ENCODE peak calls at places on chromosomes 4 and X, in five cellular contexts. N is AG04449, Y is lower lobe of right lung, D is OCI-LY7, F is esophagus squamous epithelium. S is an unnamed sample.
A peak's percentile ranks its signal among the peaks of the same experiment; 100 is the strongest.

GRCh38 chrX:153969904-153970397 is 1.7 kb downstream of the HCFC1 start:
- DNase-seq in F (no peak), N (no peak), D (peak; percentile 41), Y (no peak), S (no peak)

GRCh38 chr4:132564920-132565319 is 584.2 kb upstream of the PCDH10 start:
- DNase-seq in D (peak; percentile 16), Y (no peak), N (no peak), F (no peak), S (no peak)

GRCh38 chr4:75101906-75102888 is 169.3 kb downstream of the PARM1 start:
- DNase-seq in N (no peak), Y (no peak), D (no peak), F (no peak), S (no peak)

GRCh38 chr4:2806392-2807355 is 13.8 kb downstream of the SH3BP2 start:
- DNase-seq in D (no peak), N (no peak), Y (peak; percentile 85), F (no peak), S (no peak)

GRCh38 chrX:72381439-72382198 is 75.9 kb upstream of the CITED1 start:
- DNase-seq in Y (no peak), N (no peak), F (no peak), D (no peak), S (no peak)

GRCh38 chrX:71367396-71367795 is 1.2 kb downstream of the TAF1 start:
- DNase-seq in N (no peak), F (no peak), D (no peak), Y (no peak), S (no peak)

GRCh38 chr4:56314207-56314915 is 72.9 kb downstream of the AASDH start:
- DNase-seq in Y (no peak), N (no peak), D (no peak), F (no peak), S (no peak)

GRCh38 chr4:165384608-165385007 is 5.8 kb downstream of the CPE start:
- DNase-seq in F (no peak), Y (no peak), N (no peak), D (no peak), S (no peak)

GRCh38 chr4:148444296-148445070 is 2.3 kb upstream of the NR3C2 start:
- DNase-seq in N (no peak), F (no peak), D (peak; percentile 14), Y (peak; percentile 60), S (no peak)

GRCh38 chrX:134460861-134461218 is 875 bp downstream of the HPRT1 start:
- DNase-seq in Y (no peak), F (no peak), N (no peak), D (peak; percentile 23), S (no peak)

GRCh38 chr4:25110653-25111329 is 49.5 kb downstream of the SEPSECS start:
- DNase-seq in F (no peak), N (no peak), D (no peak), Y (no peak), S (no peak)

GRCh38 chr4:169283114-169283509 is 12.4 kb upstream of the SH3RF1 start:
- DNase-seq in F (no peak), Y (no peak), D (no peak), N (peak; percentile 89), S (peak; percentile 90)

GRCh38 chr4:173257732-173258717 is 76.1 kb downstream of the HMGB2 start:
- DNase-seq in D (peak; percentile 76), Y (peak; percentile 51), F (no peak), N (no peak), S (peak; percentile 31)

GRCh38 chrX:133923548-133923947 is 61.8 kb downstream of the GPC3 start:
- DNase-seq in D (no peak), N (no peak), Y (no peak), F (no peak), S (no peak)

GRCh38 chr4:99087887-99088484 is 602 bp downstream of the ADH5 start:
- DNase-seq in D (peak; percentile 52), F (no peak), N (peak; percentile 59), Y (peak; percentile 77), S (peak; percentile 71)

GRCh38 chrX:154748712-154749339 is 2.1 kb downstream of the GAB3 start:
- DNase-seq in D (peak; percentile 38), Y (no peak), N (no peak), F (no peak), S (no peak)

GRCh38 chrX:31435592-31435991 is 363.8 kb upstream of the FTHL17 start:
- DNase-seq in F (no peak), Y (no peak), D (no peak), N (no peak), S (no peak)

GRCh38 chrX:104351173-104351769 is 96.5 kb upstream of the ESX1 start:
- DNase-seq in Y (no peak), D (no peak), F (no peak), N (peak; percentile 45), S (peak; percentile 67)

GRCh38 chrX:2589186-2590020 is 88.6 kb upstream of the DHRSX start:
- DNase-seq in N (no peak), Y (no peak), F (no peak), D (no peak), S (no peak)

GRCh38 chr4:11624370-11624769 is 195.7 kb upstream of the HS3ST1 start:
- DNase-seq in F (no peak), Y (no peak), D (no peak), N (no peak), S (no peak)

GRCh38 chrX:131399692-131400428 is 110.8 kb upstream of the IGSF1 start:
- DNase-seq in N (no peak), Y (no peak), D (no peak), F (no peak), S (no peak)

GRCh38 chr4:41957634-41958033 is 22.4 kb downstream of the TMEM33 start:
- DNase-seq in N (no peak), D (peak; percentile 63), Y (no peak), F (no peak), S (no peak)

GRCh38 chr4:3413217-3413671 is 28.5 kb upstream of the HGFAC start:
- DNase-seq in D (no peak), F (no peak), N (no peak), Y (peak; percentile 45), S (no peak)

GRCh38 chr4:22483551-22483981 is 32.3 kb downstream of the ADGRA3 start:
- DNase-seq in F (no peak), Y (no peak), D (no peak), N (peak; percentile 41), S (peak; percentile 49)

GRCh38 chr4:28229092-28229491 is 1368.5 kb downstream of the STIM2 start:
- DNase-seq in Y (no peak), D (no peak), F (no peak), N (no peak), S (peak; percentile 38)

GRCh38 chr4:21113496-21114213 is 413.4 kb downstream of the PACRGL start:
- DNase-seq in N (no peak), D (no peak), Y (no peak), F (no peak), S (no peak)

GRCh38 chr4:81796790-81797528 is 325.3 kb upstream of the RASGEF1B start:
- DNase-seq in D (no peak), N (no peak), F (no peak), Y (no peak), S (no peak)

GRCh38 chr4:73308286-73308685 is 49.7 kb upstream of the ANKRD17 start:
- DNase-seq in D (peak; percentile 34), N (no peak), Y (no peak), F (no peak), S (no peak)

GRCh38 chr4:5865896-5866599 is 26.8 kb downstream of the CRMP1 start:
- DNase-seq in N (no peak), D (no peak), Y (no peak), F (no peak), S (no peak)

GRCh38 chrX:128464091-128464490 is 411.9 kb upstream of the ACTRT1 start:
- DNase-seq in N (no peak), Y (no peak), D (no peak), F (no peak), S (no peak)

GRCh38 chr4:105088110-105088879 is 58.4 kb upstream of the TET2 start:
- DNase-seq in F (no peak), D (no peak), Y (no peak), N (peak; percentile 88), S (peak; percentile 78)

GRCh38 chrX:107758231-107758766 is 17.3 kb downstream of the TSC22D3 start:
- DNase-seq in N (no peak), Y (no peak), F (no peak), D (no peak), S (no peak)

GRCh38 chr4:134518574-134519217 is 317.1 kb upstream of the PABPC4L start:
- DNase-seq in D (no peak), Y (no peak), N (no peak), F (no peak), S (no peak)

DNA sequence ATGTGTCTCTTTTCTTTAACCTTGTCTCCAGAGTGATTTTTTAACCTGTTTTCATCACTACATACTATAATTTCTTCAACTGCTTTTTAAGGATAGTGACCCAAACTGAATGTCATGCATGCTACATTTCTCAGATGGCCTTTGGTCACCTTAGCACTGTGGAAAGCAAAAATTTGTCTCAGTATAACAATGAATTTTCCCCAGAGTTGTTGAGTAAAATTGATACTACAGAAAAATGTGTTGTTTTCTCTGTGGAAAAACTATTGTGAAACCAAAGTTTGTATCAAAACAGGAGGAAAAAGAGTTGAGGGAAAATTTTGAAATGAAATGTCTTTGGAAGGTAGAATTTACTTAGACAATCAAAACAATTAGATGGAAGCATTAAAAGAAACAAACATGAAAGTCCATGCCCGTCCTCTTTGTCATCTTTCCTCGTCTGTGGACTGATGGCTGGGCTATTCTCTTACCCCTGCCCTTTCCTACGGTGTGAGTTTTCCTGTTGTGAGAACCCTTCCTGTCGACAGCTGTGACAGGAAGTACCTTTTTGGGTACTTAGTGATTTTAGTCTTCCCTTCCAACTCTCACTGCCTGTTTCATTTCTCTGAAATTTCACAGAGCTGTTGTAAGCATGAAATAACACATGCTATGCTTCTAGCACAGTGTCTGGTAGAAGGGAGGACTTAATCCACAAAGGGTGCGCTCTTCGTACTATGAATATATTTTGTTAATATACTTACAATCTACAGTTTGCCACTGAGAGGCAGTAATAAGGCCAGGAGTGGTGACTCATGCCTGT is 50.8 kb downstream of the LRP2BP start:
- DNase-seq in Y (no peak), D (peak; percentile 51), N (no peak), F (no peak), S (no peak)
- H3K4me3 ChIP-seq in Y (no peak overlapping the region), D (no peak overlapping the region), N (no peak overlapping the region), F (no peak overlapping the region), S (no peak overlapping the region)

GRCh38 chr4:158664806-158665205 is 6.9 kb downstream of the C4orf46 start:
- DNase-seq in F (no peak), N (no peak), Y (no peak), D (no peak), S (no peak)
- TF ChIP-seq CTCF in F (no peak), N (no peak), Y (no peak), D (no peak), S (no peak)

GRCh38 chrX:100409316-100410082 is 574 bp downstream of the PCDH19 start:
- DNase-seq in N (no peak), F (no peak), D (no peak), Y (no peak), S (no peak)
- H3K4me3 ChIP-seq in N (peak overlapping the region; percentile 42), F (peak overlapping the region; percentile 46), D (no peak overlapping the region), Y (peak overlapping the region; percentile 45), S (peak overlapping the region; percentile 28)

DNA sequence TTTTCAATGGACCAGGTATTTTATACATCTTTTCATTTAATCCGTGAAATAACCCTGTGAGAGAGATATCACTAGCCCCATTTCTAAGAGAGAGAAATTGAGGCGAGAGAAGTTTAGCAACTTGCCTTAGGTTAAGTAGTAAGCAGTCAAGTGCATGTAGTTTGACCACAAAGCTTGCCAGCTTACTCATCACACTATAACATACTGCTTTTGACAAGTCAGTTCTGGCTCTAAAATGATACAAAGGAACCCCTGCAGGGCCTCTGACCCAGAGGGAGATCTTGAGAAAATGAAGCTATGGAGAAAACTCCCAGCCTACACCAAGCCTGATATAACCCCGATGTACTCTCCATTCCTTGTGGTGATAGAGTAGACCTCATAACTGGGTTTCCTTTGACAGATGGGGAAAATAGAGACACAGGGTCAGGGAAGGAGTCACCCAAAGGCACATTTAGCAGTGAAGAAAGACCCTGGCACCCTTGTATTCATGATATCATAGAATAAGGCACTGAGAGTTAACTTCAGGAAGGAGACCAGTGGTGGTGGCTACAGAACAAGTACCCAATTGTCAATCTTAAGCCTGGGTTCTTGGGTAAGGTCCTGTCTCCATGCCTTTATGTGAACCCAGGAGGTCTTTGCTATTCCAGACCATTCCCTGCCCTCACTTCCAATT is 60.2 kb upstream of the MSN start:
- DNase-seq in Y (no peak), N (no peak), F (no peak), D (no peak), S (no peak)
- TF ChIP-seq CTCF in Y (no peak), N (no peak), F (no peak), D (no peak), S (no peak)

S was measured in AG09309.